ENCODE peak calls at places on chromosomes 12 and 14, in seven cellular contexts. M is cardiac fibroblast; K is heart left ventricle; D is GM19239; R is NCI-H460; Y is CD8-positive, alpha-beta memory T cell; A is GM04504. X is an unnamed sample.

GRCh38 chr12:104998423-104999346 is 12.6 kb downstream of the NOPCHAP1 start:
- DNase-seq in A (no peak), D (no peak), M (no peak), Y (no peak), R (no peak), K (no peak), X (no peak)

GRCh38 chr14:92495041-92495440 is 18.5 kb upstream of the RIN3 start:
- DNase-seq in R (no peak), D (no peak), Y (no peak), A (no peak), M (peak), K (peak), X (no peak)

GRCh38 chr14:36625014-36625413 is 36.6 kb upstream of the PAX9 start:
- DNase-seq in K (no peak), Y (no peak), R (no peak), D (no peak), M (no peak), A (no peak), X (no peak)

GRCh38 chr12:132432721-132433577 is 57.0 kb upstream of the FBRSL1 start:
- DNase-seq in A (no peak), K (no peak), R (no peak), Y (no peak), D (no peak), M (no peak), X (no peak)

GRCh38 chr12:12384601-12385321 is 27.9 kb downstream of the BORCS5 start:
- DNase-seq in Y (peak), M (no peak), D (no peak), K (no peak), A (no peak), R (no peak), X (no peak)

GRCh38 chr12:106978035-106978800 is 8.7 kb downstream of the MTERF2 start:
- DNase-seq in R (no peak), K (peak), M (peak), D (no peak), Y (no peak), A (no peak), X (no peak)

GRCh38 chr14:59133202-59133601 is 55.3 kb upstream of the DAAM1 start:
- DNase-seq in Y (no peak), D (no peak), K (no peak), A (no peak), M (peak), R (no peak), X (no peak)

GRCh38 chr14:45766247-45766646 is 513.2 kb upstream of the MIS18BP1 start:
- DNase-seq in R (no peak), D (no peak), Y (no peak), M (no peak), K (no peak), A (no peak), X (no peak)

GRCh38 chr14:101103321-101103901 is 199.9 kb upstream of the RTL1 start:
- DNase-seq in M (no peak), A (no peak), K (no peak), R (no peak), Y (no peak), D (no peak), X (no peak)

GRCh38 chr14:58151701-58152568 is at the start of gene ARMH4:
- DNase-seq in D (peak), K (peak), R (peak), A (peak), M (peak), Y (peak), X (peak)

GRCh38 chr12:10584415-10584814 is 29.0 kb downstream of the MAGOHB start:
- DNase-seq in Y (no peak), A (no peak), D (no peak), R (no peak), M (peak), K (no peak), X (no peak)

GRCh38 chr14:61184117-61184516 is 97.0 kb downstream of the TMEM30B start:
- DNase-seq in Y (no peak), M (peak), R (no peak), A (peak), K (no peak), D (no peak), X (no peak)

GRCh38 chr14:104385189-104386135 is 194.1 kb upstream of the C14orf180 start:
- DNase-seq in R (no peak), Y (no peak), M (no peak), A (no peak), D (no peak), K (peak), X (no peak)

GRCh38 chr14:69928111-69928523 is 48.9 kb downstream of the SMOC1 start:
- DNase-seq in Y (no peak), R (no peak), A (no peak), D (no peak), M (peak), K (no peak), X (no peak)

GRCh38 chr14:104731925-104732294 is 7.9 kb downstream of the ADSS1 start:
- DNase-seq in Y (no peak), A (no peak), R (no peak), M (no peak), D (no peak), K (no peak), X (no peak)

GRCh38 chr14:64937821-64938193 is 4.7 kb downstream of the GPX2 start:
- DNase-seq in K (no peak), D (no peak), M (peak), A (no peak), R (peak), Y (no peak), X (no peak)

GRCh38 chr14:38419579-38419978 is 163.7 kb upstream of the CLEC14A start:
- DNase-seq in K (no peak), R (no peak), D (no peak), A (no peak), M (no peak), Y (no peak), X (no peak)

GRCh38 chr14:100424504-100425453 is 101.6 kb downstream of the SLC25A47 start:
- DNase-seq in R (no peak), K (no peak), D (no peak), A (no peak), Y (no peak), M (no peak), X (no peak)

X was measured in T47D.